ENCODE peak calls at places on chromosomes 5 and 9, in four cellular contexts. One of them, this sample, is unnamed.
A peak's percentile ranks its signal among the peaks of the same experiment; 100 is the strongest.

GRCh38 chr9:75188756-75189155 is 100.4 kb downstream of the OSTF1 start:
- DNase-seq in K562: no peak
- DNase-seq in HepG2: no peak
- DNase-seq in Panc1: no peak
- DNase-seq in this sample: no peak

GRCh38 chr9:13023498-13023897 is 248.7 kb downstream of the LURAP1L start:
- DNase-seq in K562: no peak
- DNase-seq in HepG2: peak; percentile 9
- DNase-seq in Panc1: peak; percentile 24
- DNase-seq in this sample: no peak

GRCh38 chr9:127004946-127005769 is 90.6 kb downstream of the RALGPS1 start:
- DNase-seq in K562: no peak
- DNase-seq in HepG2: no peak
- DNase-seq in Panc1: no peak
- DNase-seq in this sample: no peak

GRCh38 chr5:98397081-98397480 is 376.4 kb upstream of the RGMB start:
- DNase-seq in K562: no peak
- DNase-seq in HepG2: no peak
- DNase-seq in Panc1: no peak
- DNase-seq in this sample: no peak

GRCh38 chr9:60546406-60546805 is 367.8 kb upstream of the SPATA31A5 start:
- DNase-seq in K562: no peak
- DNase-seq in HepG2: no peak
- DNase-seq in Panc1: no peak
- DNase-seq in this sample: no peak

GRCh38 chr5:163894645-163895044 is 389.2 kb downstream of the MAT2B start:
- DNase-seq in K562: no peak
- DNase-seq in HepG2: no peak
- DNase-seq in Panc1: no peak
- DNase-seq in this sample: no peak

GRCh38 chr5:10689391-10690081 is 71.5 kb downstream of the DAP start:
- DNase-seq in K562: peak; percentile 65
- DNase-seq in HepG2: no peak
- DNase-seq in Panc1: no peak
- DNase-seq in this sample: no peak

GRCh38 chr5:1201327-1202025 is at the start of gene SLC6A19:
- DNase-seq in K562: no peak
- DNase-seq in HepG2: no peak
- DNase-seq in Panc1: no peak
- DNase-seq in this sample: no peak

GRCh38 chr5:148090780-148091221 is 27.0 kb downstream of the SPINK5 start:
- DNase-seq in K562: no peak
- DNase-seq in HepG2: no peak
- DNase-seq in Panc1: no peak
- DNase-seq in this sample: no peak

GRCh38 chr9:83081846-83082245 is 18.9 kb upstream of the RASEF start:
- DNase-seq in K562: no peak
- DNase-seq in HepG2: no peak
- DNase-seq in Panc1: no peak
- DNase-seq in this sample: no peak

GRCh38 chr5:82073179-82073578 is 101.4 kb downstream of the ATG10 start:
- DNase-seq in K562: no peak
- DNase-seq in HepG2: no peak
- DNase-seq in Panc1: no peak
- DNase-seq in this sample: no peak

GRCh38 chr9:1490341-1491115 is 440.4 kb downstream of the DMRT2 start:
- DNase-seq in K562: no peak
- DNase-seq in HepG2: no peak
- DNase-seq in Panc1: no peak
- DNase-seq in this sample: no peak

GRCh38 chr9:93091453-93092081 is 4.5 kb upstream of the CARD19 start:
- DNase-seq in K562: no peak
- DNase-seq in HepG2: peak; percentile 50
- DNase-seq in Panc1: no peak
- DNase-seq in this sample: peak; percentile 73

GRCh38 chr5:6714221-6715041 is 1.2 kb downstream of the TENT4A start:
- DNase-seq in K562: peak; percentile 72
- DNase-seq in HepG2: no peak
- DNase-seq in Panc1: no peak
- DNase-seq in this sample: no peak

GRCh38 chr5:123154857-123155467 is 65.9 kb downstream of the PRDM6 start:
- DNase-seq in K562: no peak
- DNase-seq in HepG2: no peak
- DNase-seq in Panc1: no peak
- DNase-seq in this sample: no peak

GRCh38 chr5:25458628-25459027 is 813.9 kb upstream of the CDH10 start:
- DNase-seq in K562: no peak
- DNase-seq in HepG2: no peak
- DNase-seq in Panc1: no peak
- DNase-seq in this sample: no peak

DNA sequence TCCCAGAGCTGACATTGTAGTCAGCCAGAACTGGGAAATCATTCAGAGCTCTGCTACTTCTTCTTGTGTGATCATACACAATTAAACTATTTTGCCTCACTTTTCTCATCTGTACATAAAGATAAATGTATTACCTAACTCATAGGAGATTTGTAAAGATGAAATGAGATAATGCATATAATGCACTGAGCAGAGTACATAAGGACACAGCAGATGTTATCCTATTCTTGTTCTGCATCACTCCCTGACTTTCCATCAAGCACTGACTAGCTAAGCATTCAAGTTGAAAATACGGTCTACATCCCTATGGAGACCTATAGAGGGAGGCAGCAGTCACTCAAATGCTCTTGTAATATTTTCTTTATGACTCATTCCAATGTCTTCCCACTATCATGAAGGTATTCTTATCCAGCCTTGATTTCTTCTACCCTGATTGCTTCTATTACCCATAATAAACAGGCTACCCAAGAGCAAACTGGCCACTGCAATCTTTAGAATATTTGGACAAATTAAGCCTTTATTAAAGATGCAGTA is 16.3 kb upstream of the PRR16 start:
- DNase-seq in K562: no peak
- DNase-seq in HepG2: no peak
- DNase-seq in Panc1: no peak
- DNase-seq in this sample: no peak
- TF ChIP-seq TCF7L2 in K562: no peak
- TF ChIP-seq TCF7L2 in HepG2: no peak
- TF ChIP-seq TCF7L2 in Panc1: no peak
- TF ChIP-seq TCF7L2 in this sample: no peak

GRCh38 chr5:28344803-28345433 is 1306.5 kb upstream of the CDH9 start:
- DNase-seq in K562: peak; percentile 15
- DNase-seq in HepG2: peak; percentile 35
- DNase-seq in Panc1: peak; percentile 25
- DNase-seq in this sample: no peak
- TF ChIP-seq TCF7L2 in K562: no peak
- TF ChIP-seq TCF7L2 in HepG2: no peak
- TF ChIP-seq TCF7L2 in Panc1: no peak
- TF ChIP-seq TCF7L2 in this sample: no peak

GRCh38 chr9:130606887-130607582 is 27.7 kb downstream of the FUBP3 start:
- DNase-seq in K562: no peak
- DNase-seq in HepG2: no peak
- DNase-seq in Panc1: no peak
- DNase-seq in this sample: no peak
- TF ChIP-seq TCF7L2 in K562: no peak
- TF ChIP-seq TCF7L2 in HepG2: no peak
- TF ChIP-seq TCF7L2 in Panc1: no peak
- TF ChIP-seq TCF7L2 in this sample: no peak

DNA sequence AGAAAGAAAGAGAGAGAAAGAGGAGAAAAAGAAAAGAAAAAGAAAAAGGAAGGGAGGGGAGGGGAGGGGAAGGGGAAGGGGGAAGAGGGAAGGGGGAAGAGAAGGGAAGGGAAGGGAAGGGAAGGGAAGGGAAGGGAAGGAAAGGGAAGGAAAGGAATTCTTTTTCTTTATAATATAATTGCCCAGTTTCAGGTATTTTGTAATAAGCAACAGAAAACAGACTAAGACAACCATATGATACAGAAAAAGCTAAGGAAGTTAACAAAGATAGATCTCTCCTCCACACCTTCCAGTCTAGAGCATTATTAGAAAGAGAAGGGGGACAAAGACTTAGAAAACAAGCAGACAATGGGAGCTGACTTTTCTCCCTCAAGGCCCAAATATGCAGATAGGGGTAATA is 31.0 kb downstream of the MEIKIN start:
- DNase-seq in K562: no peak
- DNase-seq in HepG2: no peak
- DNase-seq in Panc1: no peak
- DNase-seq in this sample: no peak
- TF ChIP-seq TCF7L2 in K562: no peak
- TF ChIP-seq TCF7L2 in HepG2: no peak
- TF ChIP-seq TCF7L2 in Panc1: no peak
- TF ChIP-seq TCF7L2 in this sample: no peak

GRCh38 chr5:150774145-150774544 is 4.4 kb upstream of the SMIM3 start:
- DNase-seq in K562: peak; percentile 30
- DNase-seq in HepG2: no peak
- DNase-seq in Panc1: no peak
- DNase-seq in this sample: no peak
- TF ChIP-seq TCF7L2 in K562: no peak
- TF ChIP-seq TCF7L2 in HepG2: no peak
- TF ChIP-seq TCF7L2 in Panc1: no peak
- TF ChIP-seq TCF7L2 in this sample: no peak

GRCh38 chr5:179475956-179476355 is 74.4 kb upstream of the RUFY1 start:
- DNase-seq in K562: no peak
- DNase-seq in HepG2: no peak
- DNase-seq in Panc1: no peak
- DNase-seq in this sample: no peak

GRCh38 chr5:179472641-179473040 is 77.7 kb upstream of the RUFY1 start:
- DNase-seq in K562: no peak
- DNase-seq in HepG2: no peak
- DNase-seq in Panc1: no peak
- DNase-seq in this sample: no peak

GRCh38 chr5:179478624-179479023 is 71.7 kb upstream of the RUFY1 start:
- DNase-seq in K562: no peak
- DNase-seq in HepG2: no peak
- DNase-seq in Panc1: no peak
- DNase-seq in this sample: no peak

GRCh38 chr5:179470191-179470590 is 80.2 kb upstream of the RUFY1 start:
- DNase-seq in K562: no peak
- DNase-seq in HepG2: no peak
- DNase-seq in Panc1: no peak
- DNase-seq in this sample: no peak

GRCh38 chr5:179475211-179475840 is 75.0 kb upstream of the RUFY1 start:
- DNase-seq in K562: no peak
- DNase-seq in HepG2: no peak
- DNase-seq in Panc1: no peak
- DNase-seq in this sample: no peak
- TF ChIP-seq TCF7L2 in K562: no peak
- TF ChIP-seq TCF7L2 in HepG2: no peak
- TF ChIP-seq TCF7L2 in Panc1: no peak
- TF ChIP-seq TCF7L2 in this sample: no peak

DNA sequence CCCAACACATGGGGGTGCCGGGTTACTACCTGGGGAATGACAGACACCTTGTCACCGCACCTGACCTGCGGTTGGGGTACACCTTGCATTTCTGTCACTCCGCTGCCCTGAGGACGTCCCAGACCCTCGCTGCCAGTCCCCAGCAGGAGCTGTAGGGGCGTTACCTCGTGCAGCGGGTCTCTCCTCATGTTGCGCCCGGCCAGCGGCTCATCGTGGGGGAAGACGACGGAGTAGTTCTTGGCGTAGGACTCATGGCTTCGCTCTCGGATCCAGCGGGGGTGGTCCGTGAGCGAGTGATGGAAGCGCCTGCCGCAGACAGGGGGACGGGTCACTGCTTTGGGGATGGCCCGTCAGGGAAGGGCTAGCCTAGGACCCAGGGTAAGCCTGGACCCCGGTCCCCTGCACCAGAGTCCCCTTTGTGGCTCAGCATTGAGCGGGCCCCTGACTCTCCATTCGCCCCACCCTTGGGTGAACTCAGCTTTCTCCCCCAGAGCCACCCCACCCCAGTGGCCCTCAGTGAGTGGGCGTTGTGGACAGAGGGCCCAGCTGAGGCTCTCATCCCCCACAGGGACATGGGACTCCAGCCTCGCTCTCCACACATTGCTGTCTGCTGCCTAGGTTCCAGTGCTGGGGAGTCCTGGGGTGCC is 29.9 kb downstream of the SARDH start:
- DNase-seq in K562: no peak
- DNase-seq in HepG2: no peak
- DNase-seq in Panc1: no peak
- DNase-seq in this sample: no peak
- TF ChIP-seq TCF7L2 in K562: no peak
- TF ChIP-seq TCF7L2 in HepG2: no peak
- TF ChIP-seq TCF7L2 in Panc1: no peak
- TF ChIP-seq TCF7L2 in this sample: no peak

DNA sequence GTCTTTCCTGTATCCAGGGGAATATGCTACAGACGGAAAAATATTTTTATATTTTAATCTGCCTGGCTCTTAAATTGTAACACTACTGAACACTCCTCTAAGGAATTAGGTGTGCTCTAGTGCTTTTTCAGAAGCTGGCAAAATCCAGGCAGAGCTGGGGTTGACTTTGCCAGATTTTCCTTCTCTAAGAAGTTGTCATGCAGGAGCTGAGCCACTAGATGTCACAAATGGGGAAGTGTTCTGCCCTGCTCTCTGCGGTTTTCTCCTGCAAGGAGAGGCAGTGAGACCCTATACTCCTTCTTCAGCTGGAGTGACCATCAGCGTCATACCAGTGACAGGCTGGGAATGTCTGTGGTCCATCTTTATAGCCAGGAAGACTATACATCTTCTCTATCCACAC is 112.5 kb downstream of the HAPLN1 start:
- DNase-seq in K562: peak; percentile 34
- DNase-seq in HepG2: peak; percentile 15
- DNase-seq in Panc1: no peak
- DNase-seq in this sample: peak; percentile 38
- TF ChIP-seq TCF7L2 in K562: no peak
- TF ChIP-seq TCF7L2 in HepG2: no peak
- TF ChIP-seq TCF7L2 in Panc1: no peak
- TF ChIP-seq TCF7L2 in this sample: no peak

GRCh38 chr9:116717150-116717549 is 30.0 kb downstream of the TRIM32 start:
- DNase-seq in K562: no peak
- DNase-seq in HepG2: no peak
- DNase-seq in Panc1: no peak
- DNase-seq in this sample: no peak

GRCh38 chr9:116718111-116718510 is 31.0 kb downstream of the TRIM32 start:
- DNase-seq in K562: no peak
- DNase-seq in HepG2: no peak
- DNase-seq in Panc1: no peak
- DNase-seq in this sample: no peak

GRCh38 chr9:116713266-116713665 is 26.2 kb downstream of the TRIM32 start:
- DNase-seq in K562: no peak
- DNase-seq in HepG2: no peak
- DNase-seq in Panc1: no peak
- DNase-seq in this sample: no peak

GRCh38 chr9:116716441-116716840 is 29.3 kb downstream of the TRIM32 start:
- DNase-seq in K562: no peak
- DNase-seq in HepG2: no peak
- DNase-seq in Panc1: no peak
- DNase-seq in this sample: no peak

GRCh38 chr9:116715751-116716150 is 28.6 kb downstream of the TRIM32 start:
- DNase-seq in K562: no peak
- DNase-seq in HepG2: no peak
- DNase-seq in Panc1: no peak
- DNase-seq in this sample: no peak
- TF ChIP-seq TCF7L2 in K562: no peak
- TF ChIP-seq TCF7L2 in HepG2: no peak
- TF ChIP-seq TCF7L2 in Panc1: no peak
- TF ChIP-seq TCF7L2 in this sample: no peak

This sample was measured in HCT116.